ENCODE peak calls at places on chromosome 2, in eight cellular contexts. N is stimulated activated naive B cell treated with anti-CD40 and anti-IgM and Interleukin-4, amounts not matched to agents 10 μg/mL and 1 μg/mL and 100 μg/mL, for 72 hours; W is fibroblast of lung; I is RWPE1; X is anterior cingulate cortex; K is left cardiac atrium; A is ELR; E is NCI-H2029 treated with DMSO at 0.1 percent for 48 hours. S is an unnamed sample.

GRCh38 chr2:29223851-29224692 is 108.9 kb downstream of the CLIP4 start:
- DNase-seq in E (no peak), N (no peak), I (peak; percentile 65), X (no peak), W (peak; percentile 88), A (no peak), K (peak; percentile 33), S (no peak)

GRCh38 chr2:157192445-157193423 is 64.8 kb upstream of the GALNT5 start:
- DNase-seq in E (no peak), I (no peak), A (no peak), N (no peak), K (no peak), W (no peak), X (no peak), S (no peak)

GRCh38 chr2:221606369-221606768 is 34.3 kb upstream of the EPHA4 start:
- DNase-seq in I (no peak), W (no peak), A (no peak), X (no peak), K (no peak), E (no peak), N (no peak), S (no peak)

GRCh38 chr2:229257980-229258379 is 13.1 kb downstream of the PID1 start:
- DNase-seq in I (no peak), E (no peak), K (no peak), X (no peak), A (no peak), W (peak; percentile 75), N (no peak), S (no peak)

GRCh38 chr2:206443735-206444527 is 599 bp downstream of the ADAM23 start:
- DNase-seq in N (peak; percentile 5), W (peak; percentile 25), A (peak; percentile 50), X (no peak), E (no peak), I (peak; percentile 36), K (peak; percentile 23), S (peak; percentile 19)

GRCh38 chr2:185012643-185013042 is 414.3 kb downstream of the ZNF804A start:
- DNase-seq in E (no peak), I (no peak), X (no peak), A (peak; percentile 9), W (peak; percentile 5), N (no peak), K (no peak), S (no peak)

GRCh38 chr2:217666338-217666737 is 336.5 kb downstream of the TNS1 start:
- DNase-seq in N (no peak), I (no peak), K (no peak), X (no peak), A (peak; percentile 14), W (peak; percentile 11), E (no peak), S (no peak)

GRCh38 chr2:98898423-98898841 is 37.6 kb downstream of the CRACDL start:
- DNase-seq in E (no peak), K (no peak), A (no peak), I (no peak), X (no peak), W (no peak), N (no peak), S (no peak)

GRCh38 chr2:179454443-179455218 is 190.0 kb upstream of the SESTD1 start:
- DNase-seq in X (no peak), K (no peak), A (peak; percentile 93), I (peak; percentile 69), W (peak; percentile 94), N (no peak), E (no peak), S (no peak)

GRCh38 chr2:27054721-27055120 is 3.3 kb downstream of the AGBL5 start:
- DNase-seq in N (no peak), E (no peak), A (no peak), K (peak; percentile 17), I (no peak), W (no peak), X (no peak), S (no peak)

GRCh38 chr2:96940026-96940601 is 46.3 kb downstream of the FAM178B start:
- DNase-seq in N (no peak), A (no peak), X (no peak), I (no peak), E (no peak), K (no peak), W (no peak), S (no peak)

GRCh38 chr2:101036562-101036961 is 34.5 kb downstream of the RPL31 start:
- DNase-seq in X (no peak), I (peak; percentile 30), K (no peak), W (peak; percentile 67), N (no peak), E (no peak), A (peak; percentile 63), S (no peak)

GRCh38 chr2:138059967-138060635 is 95.8 kb downstream of the HNMT start:
- DNase-seq in E (peak; percentile 12), A (peak; percentile 57), I (peak; percentile 75), W (peak; percentile 75), N (no peak), X (no peak), K (peak; percentile 76), S (no peak)

GRCh38 chr2:154226931-154227330 is 355.2 kb downstream of the GALNT13 start:
- DNase-seq in I (no peak), E (no peak), K (no peak), N (no peak), A (no peak), X (no peak), W (no peak), S (no peak)

GRCh38 chr2:172270278-172271079 is 156.9 kb upstream of the ITGA6 start:
- DNase-seq in N (no peak), A (no peak), W (no peak), X (no peak), E (no peak), I (no peak), K (no peak), S (no peak)

GRCh38 chr2:178282075-178282474 is 87.8 kb downstream of the OSBPL6 start:
- DNase-seq in E (peak; percentile 8), X (no peak), A (peak; percentile 25), W (peak; percentile 87), N (no peak), I (peak; percentile 64), K (no peak), S (no peak)

GRCh38 chr2:7709907-7710306 is 792.7 kb downstream of the RNF144A start:
- DNase-seq in N (no peak), X (no peak), W (no peak), I (no peak), A (peak; percentile 41), K (no peak), E (no peak), S (no peak)

GRCh38 chr2:64750817-64751285 is 97.1 kb upstream of the SERTAD2 start:
- DNase-seq in W (peak; percentile 100), E (peak; percentile 82), X (peak; percentile 97), A (peak; percentile 99), I (peak; percentile 99), K (no peak), N (peak; percentile 98), S (peak; percentile 97)

GRCh38 chr2:627926-628560 is 49.2 kb downstream of the TMEM18 start:
- DNase-seq in X (no peak), W (no peak), K (no peak), I (no peak), A (no peak), E (no peak), N (no peak), S (no peak)

GRCh38 chr2:73987948-73988700 is 3.4 kb downstream of the TET3 start:
- DNase-seq in K (no peak), I (no peak), A (no peak), X (no peak), E (no peak), N (no peak), W (no peak), S (no peak)

GRCh38 chr2:85273732-85274731 is 53.8 kb downstream of the TGOLN2 start:
- DNase-seq in W (peak; percentile 70), A (peak; percentile 85), X (no peak), K (peak; percentile 39), I (peak; percentile 85), N (no peak), E (no peak), S (no peak)

GRCh38 chr2:33123216-33123615 is 176.5 kb downstream of the LTBP1 start:
- DNase-seq in I (no peak), K (no peak), N (no peak), W (no peak), E (no peak), A (no peak), X (no peak), S (no peak)

S was measured in NCI-H2107.